ENCODE peak calls at places on chromosomes 3 and 15, in eight cellular contexts. X is stimulated activated CD4-positive, alpha-beta T cell treated with anti-CD3 and anti-CD28 coated beads, Interleukin-12 subunit alpha, Interleukin-12 subunit beta, amount 100 ng/mL, for 4 hours; A is naive B cell; W is RWPE1; Q is CD8-positive, alpha-beta memory T cell; L is DMS53; G is SW480; J is AG08396. Y is an unnamed sample.

GRCh38 chr3:37762698-37763097 is 99.0 kb upstream of the CTDSPL start:
- DNase-seq in Q (no peak), W (no peak), X (no peak), A (no peak), G (no peak), J (no peak), L (no peak), Y (no peak)

GRCh38 chr15:40463279-40463678 is 7.5 kb upstream of the CHST14 start:
- DNase-seq in X (no peak), J (no peak), A (no peak), W (no peak), Q (no peak), G (no peak), L (no peak), Y (no peak)

GRCh38 chr3:153338487-153338886 is 176.5 kb downstream of the RAP2B start:
- DNase-seq in Q (no peak), G (no peak), L (no peak), W (no peak), J (peak), A (no peak), X (no peak), Y (no peak)

GRCh38 chr3:45412731-45413130 is 24.4 kb downstream of the LARS2 start:
- DNase-seq in J (no peak), W (no peak), G (no peak), L (no peak), Q (no peak), X (no peak), A (no peak), Y (no peak)

GRCh38 chr15:98126326-98127090 is 166.0 kb downstream of the ARRDC4 start:
- DNase-seq in G (no peak), L (no peak), W (peak), J (no peak), X (no peak), A (no peak), Q (no peak), Y (no peak)

GRCh38 chr3:144638009-144638408 is 666.4 kb downstream of the DIPK2A start:
- DNase-seq in G (no peak), X (no peak), L (no peak), J (no peak), A (no peak), W (no peak), Q (no peak), Y (no peak)

GRCh38 chr3:169286214-169286613 is 377.3 kb downstream of the MECOM start:
- DNase-seq in L (peak), A (no peak), J (no peak), W (no peak), G (no peak), X (no peak), Q (no peak), Y (no peak)

GRCh38 chr3:44825264-44825925 is 36.3 kb upstream of the TMEM42 start:
- DNase-seq in G (no peak), W (no peak), A (no peak), L (no peak), X (no peak), Q (no peak), J (peak), Y (no peak)

GRCh38 chr3:158792709-158793108 is 9.1 kb upstream of the MFSD1 start:
- DNase-seq in Q (no peak), X (no peak), A (no peak), J (peak), W (peak), G (no peak), L (no peak), Y (no peak)

GRCh38 chr15:29568840-29569532 is 253.3 kb downstream of the TJP1 start:
- DNase-seq in L (peak), G (peak), X (no peak), Q (no peak), A (no peak), W (peak), J (no peak), Y (no peak)

GRCh38 chr15:96333194-96334016 is 2.9 kb downstream of the NR2F2 start:
- DNase-seq in W (no peak), G (peak), J (peak), A (no peak), X (no peak), L (no peak), Q (no peak), Y (no peak)

GRCh38 chr15:100780208-100780800 is 99.3 kb upstream of the ALDH1A3 start:
- DNase-seq in L (no peak), X (no peak), A (no peak), J (no peak), G (no peak), W (no peak), Q (no peak), Y (no peak)

Y was measured in activated T-helper 1 cell treated with anti-CD3 and anti-CD28 coated beads, Interleukin-12 subunit alpha, Interleukin-12 subunit beta, Interleukin-2, Interleukin-4 antibody, amounts not matched to agents 30 ng/mL and 10 ng/mL and 1 ng/mL, durations not matched to agents 14 hours and 24 hours and 36 hours.